ENCODE peak calls at places on chromosomes 4 and X, in ten cellular contexts. One of them, this sample, is unnamed.

GRCh38 chr4:73705056-73705432 is 35.3 kb upstream of the CXCL8 start:
- DNase-seq in HS-5: peak
- DNase-seq in H4: peak
- DNase-seq in activated T-helper 2 cell treated with anti-CD3 and anti-CD28 coated beads, Interferon-gamma antibody, Interleukin-2, Interleukin-4, amounts not matched to agents 10 μg/mL and 5 μg/mL and 100 μg/mL, durations not matched to agents 14 hours and 24 hours and 36 hours: no peak
- DNase-seq in activated CD8-positive, alpha-beta T cell treated with anti-CD3 and anti-CD28 coated beads for 36 hours: no peak
- DNase-seq in pons: no peak
- DNase-seq in bronchial epithelial cell: peak
- DNase-seq in AG20443: peak
- DNase-seq in suprapubic skin: no peak
- DNase-seq in nucleus accumbens: no peak
- DNase-seq in this sample: no peak

GRCh38 chr4:168408620-168409019 is 71.7 kb downstream of the DDX60L start:
- DNase-seq in H4: peak
- DNase-seq in activated T-helper 2 cell treated with anti-CD3 and anti-CD28 coated beads, Interferon-gamma antibody, Interleukin-2, Interleukin-4, amounts not matched to agents 10 μg/mL and 5 μg/mL and 100 μg/mL, durations not matched to agents 14 hours and 24 hours and 36 hours: no peak
- DNase-seq in activated CD8-positive, alpha-beta T cell treated with anti-CD3 and anti-CD28 coated beads for 36 hours: no peak
- DNase-seq in nucleus accumbens: no peak
- DNase-seq in HS-5: peak
- DNase-seq in suprapubic skin: no peak
- DNase-seq in bronchial epithelial cell: peak
- DNase-seq in pons: peak
- DNase-seq in AG20443: peak
- DNase-seq in this sample: no peak

GRCh38 chr4:2812985-2813384 is 20.1 kb downstream of the SH3BP2 start:
- DNase-seq in activated T-helper 2 cell treated with anti-CD3 and anti-CD28 coated beads, Interferon-gamma antibody, Interleukin-2, Interleukin-4, amounts not matched to agents 10 μg/mL and 5 μg/mL and 100 μg/mL, durations not matched to agents 14 hours and 24 hours and 36 hours: no peak
- DNase-seq in nucleus accumbens: no peak
- DNase-seq in HS-5: no peak
- DNase-seq in suprapubic skin: no peak
- DNase-seq in pons: no peak
- DNase-seq in AG20443: peak
- DNase-seq in H4: no peak
- DNase-seq in activated CD8-positive, alpha-beta T cell treated with anti-CD3 and anti-CD28 coated beads for 36 hours: peak
- DNase-seq in bronchial epithelial cell: no peak
- DNase-seq in this sample: no peak

GRCh38 chr4:22515888-22516541 is at the start of gene ADGRA3:
- DNase-seq in H4: peak
- DNase-seq in bronchial epithelial cell: no peak
- DNase-seq in activated T-helper 2 cell treated with anti-CD3 and anti-CD28 coated beads, Interferon-gamma antibody, Interleukin-2, Interleukin-4, amounts not matched to agents 10 μg/mL and 5 μg/mL and 100 μg/mL, durations not matched to agents 14 hours and 24 hours and 36 hours: peak
- DNase-seq in activated CD8-positive, alpha-beta T cell treated with anti-CD3 and anti-CD28 coated beads for 36 hours: peak
- DNase-seq in pons: no peak
- DNase-seq in suprapubic skin: no peak
- DNase-seq in AG20443: peak
- DNase-seq in nucleus accumbens: peak
- DNase-seq in HS-5: no peak
- DNase-seq in this sample: peak

GRCh38 chrX:152926279-152926678 is 28.4 kb downstream of the ZNF185 start:
- DNase-seq in pons: peak
- DNase-seq in activated CD8-positive, alpha-beta T cell treated with anti-CD3 and anti-CD28 coated beads for 36 hours: peak
- DNase-seq in H4: peak
- DNase-seq in AG20443: peak
- DNase-seq in HS-5: peak
- DNase-seq in bronchial epithelial cell: peak
- DNase-seq in suprapubic skin: no peak
- DNase-seq in nucleus accumbens: peak
- DNase-seq in activated T-helper 2 cell treated with anti-CD3 and anti-CD28 coated beads, Interferon-gamma antibody, Interleukin-2, Interleukin-4, amounts not matched to agents 10 μg/mL and 5 μg/mL and 100 μg/mL, durations not matched to agents 14 hours and 24 hours and 36 hours: peak
- DNase-seq in this sample: peak

GRCh38 chr4:3527101-3527913 is 4.9 kb downstream of the LRPAP1 start:
- DNase-seq in suprapubic skin: no peak
- DNase-seq in activated CD8-positive, alpha-beta T cell treated with anti-CD3 and anti-CD28 coated beads for 36 hours: no peak
- DNase-seq in activated T-helper 2 cell treated with anti-CD3 and anti-CD28 coated beads, Interferon-gamma antibody, Interleukin-2, Interleukin-4, amounts not matched to agents 10 μg/mL and 5 μg/mL and 100 μg/mL, durations not matched to agents 14 hours and 24 hours and 36 hours: no peak
- DNase-seq in nucleus accumbens: no peak
- DNase-seq in AG20443: no peak
- DNase-seq in pons: no peak
- DNase-seq in H4: no peak
- DNase-seq in bronchial epithelial cell: no peak
- DNase-seq in HS-5: no peak
- DNase-seq in this sample: peak

GRCh38 chr4:55838356-55838755 is 15.1 kb upstream of the EXOC1 start:
- DNase-seq in H4: no peak
- DNase-seq in AG20443: no peak
- DNase-seq in activated CD8-positive, alpha-beta T cell treated with anti-CD3 and anti-CD28 coated beads for 36 hours: no peak
- DNase-seq in activated T-helper 2 cell treated with anti-CD3 and anti-CD28 coated beads, Interferon-gamma antibody, Interleukin-2, Interleukin-4, amounts not matched to agents 10 μg/mL and 5 μg/mL and 100 μg/mL, durations not matched to agents 14 hours and 24 hours and 36 hours: no peak
- DNase-seq in bronchial epithelial cell: no peak
- DNase-seq in suprapubic skin: no peak
- DNase-seq in nucleus accumbens: no peak
- DNase-seq in HS-5: peak
- DNase-seq in pons: no peak
- DNase-seq in this sample: no peak

GRCh38 chrX:39953879-39954278 is 143.9 kb downstream of the BCOR start:
- DNase-seq in H4: peak
- DNase-seq in pons: no peak
- DNase-seq in bronchial epithelial cell: peak
- DNase-seq in suprapubic skin: peak
- DNase-seq in HS-5: no peak
- DNase-seq in activated CD8-positive, alpha-beta T cell treated with anti-CD3 and anti-CD28 coated beads for 36 hours: no peak
- DNase-seq in AG20443: no peak
- DNase-seq in nucleus accumbens: no peak
- DNase-seq in activated T-helper 2 cell treated with anti-CD3 and anti-CD28 coated beads, Interferon-gamma antibody, Interleukin-2, Interleukin-4, amounts not matched to agents 10 μg/mL and 5 μg/mL and 100 μg/mL, durations not matched to agents 14 hours and 24 hours and 36 hours: no peak
- DNase-seq in this sample: peak

GRCh38 chr4:25943312-25943711 is 29.3 kb downstream of the SMIM20 start:
- DNase-seq in nucleus accumbens: no peak
- DNase-seq in activated T-helper 2 cell treated with anti-CD3 and anti-CD28 coated beads, Interferon-gamma antibody, Interleukin-2, Interleukin-4, amounts not matched to agents 10 μg/mL and 5 μg/mL and 100 μg/mL, durations not matched to agents 14 hours and 24 hours and 36 hours: no peak
- DNase-seq in AG20443: peak
- DNase-seq in HS-5: no peak
- DNase-seq in suprapubic skin: no peak
- DNase-seq in activated CD8-positive, alpha-beta T cell treated with anti-CD3 and anti-CD28 coated beads for 36 hours: no peak
- DNase-seq in bronchial epithelial cell: no peak
- DNase-seq in pons: no peak
- DNase-seq in H4: no peak
- DNase-seq in this sample: no peak

GRCh38 chr4:38489924-38490639 is 173.9 kb upstream of the KLF3 start:
- DNase-seq in AG20443: no peak
- DNase-seq in suprapubic skin: no peak
- DNase-seq in H4: peak
- DNase-seq in HS-5: no peak
- DNase-seq in pons: peak
- DNase-seq in activated CD8-positive, alpha-beta T cell treated with anti-CD3 and anti-CD28 coated beads for 36 hours: no peak
- DNase-seq in bronchial epithelial cell: peak
- DNase-seq in nucleus accumbens: no peak
- DNase-seq in activated T-helper 2 cell treated with anti-CD3 and anti-CD28 coated beads, Interferon-gamma antibody, Interleukin-2, Interleukin-4, amounts not matched to agents 10 μg/mL and 5 μg/mL and 100 μg/mL, durations not matched to agents 14 hours and 24 hours and 36 hours: no peak
- DNase-seq in this sample: peak

GRCh38 chr4:74958881-74959280 is 26.0 kb downstream of the PARM1 start:
- DNase-seq in activated CD8-positive, alpha-beta T cell treated with anti-CD3 and anti-CD28 coated beads for 36 hours: no peak
- DNase-seq in pons: no peak
- DNase-seq in bronchial epithelial cell: no peak
- DNase-seq in activated T-helper 2 cell treated with anti-CD3 and anti-CD28 coated beads, Interferon-gamma antibody, Interleukin-2, Interleukin-4, amounts not matched to agents 10 μg/mL and 5 μg/mL and 100 μg/mL, durations not matched to agents 14 hours and 24 hours and 36 hours: no peak
- DNase-seq in nucleus accumbens: no peak
- DNase-seq in H4: no peak
- DNase-seq in suprapubic skin: no peak
- DNase-seq in HS-5: no peak
- DNase-seq in AG20443: no peak
- DNase-seq in this sample: no peak

GRCh38 chr4:169225058-169225751 is 45.6 kb downstream of the SH3RF1 start:
- DNase-seq in pons: no peak
- DNase-seq in HS-5: peak
- DNase-seq in suprapubic skin: no peak
- DNase-seq in nucleus accumbens: no peak
- DNase-seq in AG20443: peak
- DNase-seq in bronchial epithelial cell: peak
- DNase-seq in activated T-helper 2 cell treated with anti-CD3 and anti-CD28 coated beads, Interferon-gamma antibody, Interleukin-2, Interleukin-4, amounts not matched to agents 10 μg/mL and 5 μg/mL and 100 μg/mL, durations not matched to agents 14 hours and 24 hours and 36 hours: no peak
- DNase-seq in H4: peak
- DNase-seq in activated CD8-positive, alpha-beta T cell treated with anti-CD3 and anti-CD28 coated beads for 36 hours: no peak
- DNase-seq in this sample: no peak

GRCh38 chr4:37477126-37477525 is 209.1 kb downstream of the RELL1 start:
- DNase-seq in bronchial epithelial cell: peak
- DNase-seq in HS-5: no peak
- DNase-seq in activated CD8-positive, alpha-beta T cell treated with anti-CD3 and anti-CD28 coated beads for 36 hours: no peak
- DNase-seq in nucleus accumbens: no peak
- DNase-seq in suprapubic skin: no peak
- DNase-seq in pons: no peak
- DNase-seq in activated T-helper 2 cell treated with anti-CD3 and anti-CD28 coated beads, Interferon-gamma antibody, Interleukin-2, Interleukin-4, amounts not matched to agents 10 μg/mL and 5 μg/mL and 100 μg/mL, durations not matched to agents 14 hours and 24 hours and 36 hours: no peak
- DNase-seq in H4: no peak
- DNase-seq in AG20443: no peak
- DNase-seq in this sample: no peak

GRCh38 chr4:30714408-30715031 is 5.6 kb upstream of the PCDH7 start:
- DNase-seq in HS-5: no peak
- DNase-seq in H4: peak
- DNase-seq in AG20443: peak
- DNase-seq in bronchial epithelial cell: peak
- DNase-seq in pons: peak
- DNase-seq in nucleus accumbens: no peak
- DNase-seq in activated T-helper 2 cell treated with anti-CD3 and anti-CD28 coated beads, Interferon-gamma antibody, Interleukin-2, Interleukin-4, amounts not matched to agents 10 μg/mL and 5 μg/mL and 100 μg/mL, durations not matched to agents 14 hours and 24 hours and 36 hours: no peak
- DNase-seq in activated CD8-positive, alpha-beta T cell treated with anti-CD3 and anti-CD28 coated beads for 36 hours: peak
- DNase-seq in suprapubic skin: no peak
- DNase-seq in this sample: no peak

GRCh38 chrX:43813898-43814297 is 68.4 kb downstream of the MAOB start:
- DNase-seq in HS-5: no peak
- DNase-seq in bronchial epithelial cell: no peak
- DNase-seq in pons: no peak
- DNase-seq in activated CD8-positive, alpha-beta T cell treated with anti-CD3 and anti-CD28 coated beads for 36 hours: peak
- DNase-seq in activated T-helper 2 cell treated with anti-CD3 and anti-CD28 coated beads, Interferon-gamma antibody, Interleukin-2, Interleukin-4, amounts not matched to agents 10 μg/mL and 5 μg/mL and 100 μg/mL, durations not matched to agents 14 hours and 24 hours and 36 hours: peak
- DNase-seq in AG20443: no peak
- DNase-seq in H4: peak
- DNase-seq in nucleus accumbens: no peak
- DNase-seq in suprapubic skin: no peak
- DNase-seq in this sample: no peak